ENCODE peak calls at places on chromosome 7, in six cellular contexts. Y is foreskin keratinocyte, U is lower lobe of right lung, L is astrocyte of the cerebellum, F is fibroblast of mammary gland, R is brain microvascular endothelial cell. G is an unnamed sample.

GRCh38 chr7:137007001-137007725 is 138.7 kb downstream of the CHRM2 start:
- DNase-seq in Y (no peak), U (no peak), L (no peak), F (no peak), R (peak), G (no peak)

GRCh38 chr7:46681865-46682503 is 760.9 kb upstream of the IGFBP3 start:
- DNase-seq in Y (no peak), U (no peak), L (no peak), F (peak), R (no peak), G (no peak)

GRCh38 chr7:103073989-103074518 is 542 bp downstream of the FBXL13 start:
- DNase-seq in Y (no peak), U (no peak), L (no peak), F (no peak), R (no peak), G (no peak)

GRCh38 chr7:23698822-23699221 is 11.2 kb upstream of the STK31 start:
- DNase-seq in Y (no peak), U (no peak), L (no peak), F (no peak), R (no peak), G (no peak)

GRCh38 chr7:8785081-8785480 is 351.7 kb downstream of the NXPH1 start:
- DNase-seq in Y (no peak), U (no peak), L (no peak), F (no peak), R (no peak), G (no peak)

GRCh38 chr7:7765422-7765821 is 47.0 kb upstream of the RPA3 start:
- DNase-seq in Y (peak), U (no peak), L (no peak), F (no peak), R (no peak), G (peak)

GRCh38 chr7:66187894-66188293 is 17.2 kb upstream of the TPST1 start:
- DNase-seq in Y (no peak), U (no peak), L (no peak), F (peak), R (no peak), G (no peak)

GRCh38 chr7:77665161-77665560 is 31.1 kb upstream of the RSBN1L start:
- DNase-seq in Y (peak), U (no peak), L (no peak), F (no peak), R (no peak), G (no peak)

GRCh38 chr7:129225206-129225930 is 538 bp downstream of the AHCYL2 start:
- DNase-seq in Y (peak), U (peak), L (no peak), F (peak), R (peak), G (peak)

GRCh38 chr7:123797673-123798526 is 47.1 kb upstream of the HYAL4 start:
- DNase-seq in Y (peak), U (no peak), L (peak), F (peak), R (peak), G (peak)

GRCh38 chr7:150980663-150981062 is 2.5 kb upstream of the KCNH2 start:
- DNase-seq in Y (no peak), U (no peak), L (no peak), F (no peak), R (no peak), G (no peak)
- TF ChIP-seq CTCF in Y (peak), U (no peak), L (no peak), F (no peak), R (no peak), G (no peak)

GRCh38 chr7:131720703-131721102 is 164.3 kb upstream of the PODXL start:
- DNase-seq in Y (no peak), U (no peak), L (no peak), F (no peak), R (no peak), G (no peak)
- TF ChIP-seq CTCF in Y (no peak), U (no peak), L (no peak), F (no peak), R (no peak), G (no peak)

GRCh38 chr7:132249591-132249971 is 326.7 kb downstream of the PLXNA4 start:
- DNase-seq in Y (no peak), U (no peak), L (no peak), F (no peak), R (no peak), G (peak)
- TF ChIP-seq CTCF in Y (peak), U (no peak), L (peak), F (peak), R (peak), G (peak)

GRCh38 chr7:131068604-131069021 is 259.1 kb upstream of the MKLN1 start:
- DNase-seq in Y (no peak), U (no peak), L (no peak), F (peak), R (no peak), G (no peak)
- TF ChIP-seq CTCF in Y (peak), U (peak), L (peak), F (peak), R (peak), G (no peak)

GRCh38 chr7:150874401-150875198 is 22.3 kb downstream of the AOC1 start:
- DNase-seq in Y (no peak), U (no peak), L (no peak), F (peak), R (no peak), G (peak)

GRCh38 chr7:150877545-150877944 is 25.2 kb downstream of the AOC1 start:
- DNase-seq in Y (no peak), U (no peak), L (no peak), F (no peak), R (no peak), G (no peak)

GRCh38 chr7:150876817-150877526 is 24.7 kb downstream of the AOC1 start:
- DNase-seq in Y (peak), U (peak), L (peak), F (peak), R (peak), G (peak)

GRCh38 chr7:150879345-150879744 is 27.0 kb downstream of the AOC1 start:
- DNase-seq in Y (peak), U (no peak), L (no peak), F (peak), R (peak), G (no peak)

DNA sequence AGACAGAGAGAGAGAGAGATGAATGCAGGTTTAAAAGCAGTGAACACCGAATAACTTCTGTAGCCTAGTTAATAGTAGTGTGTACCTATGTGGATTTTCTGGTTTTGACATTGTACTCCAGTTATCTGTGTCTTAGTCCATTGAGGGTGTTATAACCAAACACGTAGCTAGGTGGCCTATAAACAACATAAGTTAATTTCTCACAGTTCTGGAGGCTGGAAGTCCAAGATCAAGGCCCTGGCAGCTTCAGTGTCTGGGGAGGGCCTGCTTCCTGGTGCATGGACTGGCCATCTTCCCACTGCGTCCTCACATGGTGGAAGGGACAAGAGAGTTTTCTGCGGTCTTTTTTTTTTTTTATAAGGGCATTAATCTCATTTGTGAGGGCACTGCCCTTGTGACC is 23.5 kb downstream of the AOC1 start:
- DNase-seq in Y (no peak), U (no peak), L (no peak), F (peak), R (no peak), G (no peak)
- TF ChIP-seq CTCF in Y (peak), U (no peak), L (no peak), F (peak), R (peak), G (no peak)

GRCh38 chr7:64887756-64888508 is 15.1 kb upstream of the ZNF273 start:
- DNase-seq in Y (no peak), U (peak), L (no peak), F (no peak), R (no peak), G (peak)
- TF ChIP-seq CTCF in Y (peak), U (peak), L (peak), F (peak), R (peak), G (peak)

GRCh38 chr7:34090796-34091195 is 185.5 kb downstream of the BMPER start:
- DNase-seq in Y (no peak), U (no peak), L (no peak), F (peak), R (no peak), G (no peak)

GRCh38 chr7:34091330-34091917 is 186.1 kb downstream of the BMPER start:
- DNase-seq in Y (peak), U (no peak), L (no peak), F (peak), R (peak), G (no peak)

GRCh38 chr7:34084651-34085050 is 179.3 kb downstream of the BMPER start:
- DNase-seq in Y (no peak), U (no peak), L (no peak), F (no peak), R (no peak), G (no peak)

GRCh38 chr7:34086064-34086463 is 180.7 kb downstream of the BMPER start:
- DNase-seq in Y (peak), U (no peak), L (no peak), F (peak), R (no peak), G (no peak)

DNA sequence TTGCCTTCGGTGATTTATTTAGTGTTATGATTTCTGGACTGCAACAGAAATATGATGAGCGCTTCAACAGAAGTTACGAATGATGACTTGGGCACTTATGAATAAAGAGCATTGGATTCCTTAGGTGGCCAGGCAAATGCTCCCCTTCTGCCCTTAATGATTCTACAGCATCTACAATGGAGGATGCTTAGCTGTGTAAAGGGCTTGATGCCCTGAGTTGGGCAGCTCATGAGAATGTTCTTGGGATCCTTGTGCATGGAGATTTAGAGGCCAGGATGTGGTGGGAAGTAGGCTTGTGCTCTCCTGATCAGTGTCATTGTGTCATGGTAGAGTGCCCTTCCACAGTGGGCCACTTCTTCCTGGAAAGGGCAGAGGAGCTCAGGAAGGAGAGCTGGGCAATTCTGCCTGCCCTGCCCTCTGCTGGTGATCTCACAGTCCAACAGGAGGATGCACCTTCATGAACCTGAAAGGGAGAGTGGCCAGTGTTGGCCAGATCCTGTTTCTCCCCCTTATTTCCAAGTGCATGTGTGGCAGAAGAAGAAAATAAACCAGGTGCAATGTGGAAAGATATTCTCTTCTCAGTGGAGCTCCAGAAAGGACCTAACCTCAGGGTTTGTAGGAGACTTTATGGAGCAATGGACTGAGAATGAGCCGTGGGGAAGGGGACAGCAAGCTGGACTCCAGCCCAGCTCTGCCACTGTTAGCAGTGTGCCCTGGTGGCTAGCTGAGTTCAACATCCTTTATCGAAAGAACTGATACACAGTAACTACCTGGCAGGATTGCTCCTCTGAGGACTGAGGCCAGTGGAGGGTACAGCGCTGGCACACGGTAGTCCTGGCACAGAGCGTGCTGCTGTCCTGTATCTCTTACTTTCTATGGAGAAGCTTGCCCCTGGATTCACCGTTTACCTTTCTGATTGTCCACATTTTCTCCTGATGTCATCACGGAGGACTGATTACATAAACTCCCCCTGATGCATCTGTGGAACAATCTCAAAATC is 182.9 kb downstream of the BMPER start:
- DNase-seq in Y (peak), U (no peak), L (no peak), F (peak), R (peak), G (no peak)
- TF ChIP-seq CTCF in Y (peak), U (peak), L (peak), F (peak), R (peak), G (peak)

GRCh38 chr7:32347244-32347828 is 142.8 kb downstream of the LSM5 start:
- DNase-seq in Y (no peak), U (no peak), L (no peak), F (peak), R (peak), G (peak)
- TF ChIP-seq CTCF in Y (peak), U (peak), L (peak), F (peak), R (peak), G (peak)

GRCh38 chr7:101411477-101411954 is 48.8 kb downstream of the COL26A1 start:
- DNase-seq in Y (no peak), U (no peak), L (no peak), F (no peak), R (no peak), G (no peak)
- TF ChIP-seq CTCF in Y (no peak), U (no peak), L (no peak), F (no peak), R (no peak), G (no peak)

GRCh38 chr7:42237162-42237821 is at the start of gene GLI3:
- DNase-seq in Y (peak), U (peak), L (peak), F (peak), R (peak), G (peak)
- TF ChIP-seq CTCF in Y (peak), U (peak), L (no peak), F (peak), R (peak), G (no peak)